ENCODE peak calls at places on chromosome 21, in four cellular contexts. S, W, Q and D are unnamed samples.

GRCh38 chr21:26710155-26710554 is 135.1 kb downstream of the ADAMTS1 start:
- DNase-seq in W (no peak), Q (no peak), S (no peak), D (no peak)

GRCh38 chr21:42809577-42810440 is 69.5 kb downstream of the WDR4 start:
- DNase-seq in S (no peak), Q (no peak), W (no peak), D (no peak)

GRCh38 chr21:19999369-20000272 is 998.6 kb upstream of the NCAM2 start:
- DNase-seq in W (no peak), Q (no peak), S (no peak), D (no peak)

GRCh38 chr21:31332525-31332924 is 11.5 kb downstream of the TIAM1 start:
- DNase-seq in S (no peak), Q (no peak), W (no peak), D (no peak)

GRCh38 chr21:31530918-31531705 is 128.4 kb upstream of the SOD1 start:
- DNase-seq in S (peak), W (no peak), Q (peak), D (no peak)

GRCh38 chr21:45336870-45337269 is 49.2 kb upstream of the POFUT2 start:
- DNase-seq in S (no peak), W (no peak), Q (peak), D (no peak)

GRCh38 chr21:15141236-15141970 is 76.6 kb upstream of the NRIP1 start:
- DNase-seq in S (peak), W (no peak), Q (no peak), D (no peak)

GRCh38 chr21:29077651-29078090 is 4.2 kb upstream of the CCT8 start:
- DNase-seq in Q (peak), W (no peak), S (peak), D (no peak)

GRCh38 chr21:17343055-17343454 is 169.8 kb upstream of the CXADR start:
- DNase-seq in Q (peak), W (no peak), S (peak), D (peak)

GRCh38 chr21:45788635-45789506 is 145.3 kb downstream of the PCBP3 start:
- DNase-seq in S (no peak), Q (no peak), W (no peak), D (peak)

DNA sequence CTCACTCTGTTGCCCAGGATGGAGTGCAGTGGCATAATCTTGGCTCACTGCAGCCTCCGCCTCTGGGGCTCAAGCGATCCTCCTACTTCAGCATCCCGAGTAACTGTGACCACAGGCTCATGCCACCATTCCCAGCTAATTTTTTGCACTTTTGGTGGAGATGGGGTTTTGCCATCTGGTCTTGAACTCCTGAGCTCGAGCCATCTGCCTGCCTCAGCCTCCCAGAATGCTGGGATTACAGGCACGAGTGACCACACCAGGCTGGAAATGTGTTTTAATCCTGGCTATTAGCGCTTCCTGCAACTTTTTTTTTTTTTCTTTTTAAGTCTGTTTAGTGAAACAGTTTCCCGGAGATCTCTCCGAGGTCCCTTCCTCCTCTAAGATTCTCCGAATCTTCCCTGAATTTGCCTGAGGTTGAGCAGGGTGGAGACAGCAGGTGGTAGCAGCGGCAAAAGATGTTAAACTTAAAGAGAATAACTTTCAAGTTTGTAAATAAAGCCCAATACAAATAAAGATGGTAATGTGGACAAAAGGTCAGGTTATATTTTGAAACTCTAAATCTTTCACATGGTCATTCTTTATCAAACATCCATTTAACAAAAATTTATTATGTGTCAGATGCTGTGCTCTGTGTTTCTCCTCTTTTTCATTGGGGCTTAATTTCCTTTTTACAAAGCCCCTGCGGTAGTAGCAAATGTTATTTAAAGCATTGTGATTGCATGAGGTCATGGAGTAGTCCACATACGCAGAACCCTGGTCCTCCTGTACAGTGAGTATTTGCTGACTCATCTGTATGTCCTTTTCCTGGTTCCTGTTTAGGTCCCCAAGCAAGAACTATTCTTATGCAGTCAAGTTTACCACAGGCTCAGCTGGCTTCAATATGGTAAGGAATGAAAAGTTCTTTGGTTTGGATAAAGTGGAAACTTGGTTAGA is 119.1 kb downstream of the ITSN1 start:
- DNase-seq in Q (peak), W (no peak), S (peak), D (peak)
- H3K4me3 ChIP-seq in Q (peak), W (no peak), S (peak), D (no peak)

GRCh38 chr21:41258617-41259016 is 58.0 kb upstream of the FAM3B start:
- DNase-seq in Q (no peak), S (no peak), W (no peak), D (no peak)
- H3K4me3 ChIP-seq in Q (no peak), S (no peak), W (no peak), D (no peak)

DNA sequence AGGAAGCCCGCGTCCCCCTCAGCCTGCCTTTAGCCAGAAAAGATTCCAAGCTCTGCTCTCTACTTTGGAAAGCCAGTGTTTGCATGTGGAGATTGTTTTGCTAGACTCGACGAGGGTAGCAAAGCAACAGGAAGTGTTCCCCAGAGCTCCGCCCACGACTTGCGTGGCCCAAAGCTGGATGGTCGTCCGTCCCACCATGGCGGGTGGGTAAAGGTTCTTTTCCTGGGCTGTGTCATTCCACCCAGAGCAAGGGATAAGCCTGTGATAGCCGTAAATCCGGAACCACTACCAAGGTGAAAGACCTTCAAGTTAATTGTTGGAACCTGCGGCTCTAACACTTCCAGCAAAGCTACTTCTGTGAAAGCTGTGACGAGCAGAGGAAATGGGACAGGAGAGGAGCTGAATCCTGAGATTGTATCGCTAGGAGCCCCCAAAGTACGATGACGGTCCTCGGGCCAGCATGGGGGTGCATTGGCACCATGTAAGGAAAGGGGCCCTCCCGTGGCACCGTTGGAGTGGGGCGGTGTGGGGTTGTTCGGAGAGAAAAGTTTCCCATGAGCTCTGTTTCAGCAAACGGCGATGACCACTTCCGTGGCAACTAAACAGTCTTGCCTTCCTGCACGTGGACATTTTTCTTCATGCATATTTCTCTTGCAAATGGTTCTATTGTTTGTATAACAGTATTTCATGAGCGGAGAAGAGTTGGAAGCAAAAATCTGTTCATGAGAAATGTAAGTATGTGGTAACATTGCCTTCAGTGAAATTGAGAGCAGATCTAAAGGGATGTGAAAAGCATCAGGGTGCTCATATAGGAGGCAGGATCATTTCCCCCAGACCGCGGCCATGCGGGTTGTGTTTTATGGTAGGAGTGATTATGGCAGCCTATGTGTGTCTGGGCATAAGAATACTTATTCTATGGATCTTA is 8.3 kb downstream of the MX2 start:
- DNase-seq in Q (no peak), W (no peak), S (no peak), D (no peak)
- H3K4me3 ChIP-seq in Q (no peak), W (peak), S (no peak), D (no peak)

GRCh38 chr21:37452222-37452621 is 85.6 kb downstream of the DYRK1A start:
- DNase-seq in S (peak), W (no peak), Q (peak), D (peak)

GRCh38 chr21:37455504-37455911 is 88.9 kb downstream of the DYRK1A start:
- DNase-seq in S (no peak), Q (no peak), W (no peak), D (no peak)

GRCh38 chr21:37451446-37451845 is 84.9 kb downstream of the DYRK1A start:
- DNase-seq in S (no peak), Q (no peak), W (no peak), D (no peak)

GRCh38 chr21:37454869-37455503 is 88.4 kb downstream of the DYRK1A start:
- DNase-seq in Q (no peak), S (no peak), W (no peak), D (no peak)

DNA sequence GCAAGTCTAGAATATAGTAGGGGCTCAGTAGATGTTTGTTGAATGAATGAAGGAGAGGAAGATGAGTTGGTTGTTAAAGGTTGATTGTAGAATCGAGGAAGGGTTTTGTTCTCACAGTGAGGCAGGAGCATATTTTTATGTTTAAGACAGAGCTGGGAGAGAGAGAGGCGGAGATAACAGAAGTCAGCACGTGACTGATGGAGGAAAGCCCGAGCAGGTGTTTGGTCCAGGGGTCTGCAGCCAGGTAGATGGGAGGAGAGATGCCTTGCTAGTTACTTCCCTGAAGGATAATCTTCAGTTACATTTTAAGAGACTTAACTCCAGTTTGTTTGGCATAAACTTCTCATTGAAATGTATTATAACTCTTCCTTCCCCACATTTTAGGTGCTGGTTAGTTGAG is 86.8 kb downstream of the DYRK1A start:
- DNase-seq in W (no peak), S (no peak), Q (no peak), D (no peak)
- H3K4me3 ChIP-seq in W (no peak), S (no peak), Q (no peak), D (no peak)

GRCh38 chr21:30209571-30209970 is 6.3 kb downstream of the CLDN8 start:
- DNase-seq in S (no peak), Q (no peak), W (no peak), D (no peak)

GRCh38 chr21:30206551-30207251 is 9.2 kb downstream of the CLDN8 start:
- DNase-seq in W (no peak), S (no peak), Q (peak), D (no peak)

GRCh38 chr21:30207252-30207579 is 8.7 kb downstream of the CLDN8 start:
- DNase-seq in W (no peak), S (no peak), Q (no peak), D (no peak)
- H3K4me3 ChIP-seq in W (no peak), S (no peak), Q (no peak), D (no peak)